ENCODE peak calls at places on chromosomes 11 and 22, in seven cellular contexts. T, V, A, I, Q, U and X are unnamed samples.

GRCh38 chr11:57763568-57763967 is 2.0 kb downstream of the CTNND1 start:
- DNase-seq in T (no peak), V (no peak), A (peak), I (no peak), Q (no peak), U (peak), X (no peak)

GRCh38 chr11:96113100-96113710 is 189.3 kb upstream of the MTMR2 start:
- DNase-seq in T (no peak), V (no peak), A (no peak), I (no peak), Q (no peak), U (peak), X (peak)

GRCh38 chr11:120137611-120138521 is at the start of gene TRIM29:
- DNase-seq in T (no peak), V (no peak), A (peak), I (peak), Q (peak), U (no peak), X (no peak)

GRCh38 chr22:48938741-48939140 is 888.9 kb downstream of the BRD1 start:
- DNase-seq in T (no peak), V (no peak), A (no peak), I (no peak), Q (no peak), U (no peak), X (no peak)

GRCh38 chr11:92225563-92226308 is 1.1 kb downstream of the FAT3 start:
- DNase-seq in T (no peak), V (no peak), A (peak), I (no peak), Q (peak), U (no peak), X (no peak)

GRCh38 chr11:78037056-78037455 is 14.0 kb upstream of the KCTD14 start:
- DNase-seq in T (no peak), V (no peak), A (no peak), I (no peak), Q (peak), U (no peak), X (no peak)

GRCh38 chr11:127493330-127493729 is 492.8 kb upstream of the KIRREL3 start:
- DNase-seq in T (no peak), V (peak), A (peak), I (no peak), Q (no peak), U (no peak), X (peak)

GRCh38 chr11:66489636-66490035 is 9.4 kb downstream of the DPP3 start:
- DNase-seq in T (no peak), V (no peak), A (peak), I (no peak), Q (no peak), U (no peak), X (no peak)

GRCh38 chr11:85821636-85822035 is 10.7 kb upstream of the SYTL2 start:
- DNase-seq in T (no peak), V (no peak), A (no peak), I (no peak), Q (no peak), U (no peak), X (peak)

GRCh38 chr22:19940536-19941364 is 822 bp upstream of the COMT start:
- DNase-seq in T (no peak), V (peak), A (no peak), I (no peak), Q (no peak), U (peak), X (no peak)

GRCh38 chr11:105057432-105057831 is 12.3 kb upstream of the CARD16 start:
- DNase-seq in T (no peak), V (no peak), A (no peak), I (no peak), Q (no peak), U (no peak), X (no peak)

GRCh38 chr11:60988658-60989057 is 17.2 kb downstream of the CD6 start:
- DNase-seq in T (no peak), V (no peak), A (no peak), I (peak), Q (no peak), U (no peak), X (no peak)

GRCh38 chr11:12508151-12508740 is 130.9 kb downstream of the PARVA start:
- DNase-seq in T (no peak), V (no peak), A (no peak), I (no peak), Q (no peak), U (peak), X (peak)

GRCh38 chr11:65183201-65183891 is 1.6 kb downstream of the CAPN1 start:
- DNase-seq in T (no peak), V (no peak), A (peak), I (no peak), Q (peak), U (no peak), X (no peak)

GRCh38 chr22:27810566-27810965 is 9.0 kb upstream of the MN1 start:
- DNase-seq in T (no peak), V (no peak), A (peak), I (no peak), Q (no peak), U (peak), X (peak)

GRCh38 chr11:117202386-117203068 is 3.4 kb downstream of the TAGLN start:
- DNase-seq in T (no peak), V (no peak), A (no peak), I (no peak), Q (no peak), U (no peak), X (no peak)

GRCh38 chr11:130609121-130610035 is 160.9 kb downstream of the ADAMTS15 start:
- DNase-seq in T (no peak), V (no peak), A (no peak), I (peak), Q (no peak), U (peak), X (peak)

GRCh38 chr22:27370281-27370680 is 431.3 kb downstream of the MN1 start:
- DNase-seq in T (peak), V (no peak), A (no peak), I (no peak), Q (no peak), U (no peak), X (no peak)

GRCh38 chr22:26399288-26399687 is 29.8 kb upstream of the ASPHD2 start:
- DNase-seq in T (no peak), V (no peak), A (no peak), I (no peak), Q (no peak), U (no peak), X (no peak)

GRCh38 chr22:50674606-50675552 is 2.3 kb downstream of the SHANK3 start:
- DNase-seq in T (no peak), V (no peak), A (peak), I (no peak), Q (peak), U (peak), X (no peak)

GRCh38 chr11:2892215-2893020 is 6.8 kb upstream of the CDKN1C start:
- DNase-seq in T (peak), V (peak), A (no peak), I (no peak), Q (peak), U (peak), X (no peak)

GRCh38 chr11:93330446-93330984 is at the start of gene DEUP1:
- DNase-seq in T (no peak), V (no peak), A (peak), I (peak), Q (peak), U (peak), X (no peak)